ENCODE peak calls at places on chromosomes 6 and 20, in four cellular contexts. T is K562, K is GM12878, D is HepG2. H is an unnamed sample.

GRCh38 chr6:39685486-39685826 is 39.8 kb downstream of the KIF6 start:
- ATAC-seq in D (no peak), T (no peak), K (peak; percentile 77), H (no peak)

GRCh38 chr6:169427856-169428255 is 174.2 kb upstream of the THBS2 start:
- ATAC-seq in T (no peak), D (peak; percentile 20), K (no peak), H (peak; percentile 64)

GRCh38 chr6:134621858-134622257 is 303.9 kb upstream of the SGK1 start:
- ATAC-seq in D (no peak), K (no peak), T (no peak), H (no peak)

GRCh38 chr6:157552171-157552747 is 171.3 kb downstream of the ZDHHC14 start:
- ATAC-seq in D (no peak), K (no peak), T (no peak), H (no peak)

GRCh38 chr6:33704215-33704817 is 7.2 kb downstream of the UQCC2 start:
- ATAC-seq in K (no peak), T (no peak), D (no peak), H (no peak)

GRCh38 chr6:168050861-168051586 is 28.0 kb downstream of the FRMD1 start:
- ATAC-seq in K (no peak), D (peak; percentile 16), T (peak; percentile 57), H (no peak)

GRCh38 chr20:12166053-12166717 is 248.5 kb downstream of the BTBD3 start:
- ATAC-seq in K (no peak), T (no peak), D (no peak), H (peak; percentile 85)

GRCh38 chr6:129894904-129895303 is 33.8 kb upstream of the TMEM244 start:
- ATAC-seq in T (no peak), D (no peak), K (no peak), H (no peak)

GRCh38 chr6:7071405-7071804 is 36.4 kb upstream of the RREB1 start:
- ATAC-seq in T (no peak), D (no peak), K (no peak), H (no peak)

GRCh38 chr6:21395121-21395520 is 198.4 kb upstream of the SOX4 start:
- ATAC-seq in D (no peak), K (no peak), T (no peak), H (no peak)

GRCh38 chr6:128723667-128724066 is 159.3 kb upstream of the LAMA2 start:
- ATAC-seq in D (no peak), T (no peak), K (no peak), H (no peak)

GRCh38 chr6:158686311-158686710 is 36.5 kb downstream of the SYTL3 start:
- ATAC-seq in T (no peak), D (no peak), K (no peak), H (no peak)

GRCh38 chr6:150142304-150142656 is 564 bp upstream of the PPP1R14C start:
- ATAC-seq in T (no peak), K (no peak), D (no peak), H (no peak)

GRCh38 chr6:135087803-135088202 is 33.2 kb upstream of the HBS1L start:
- ATAC-seq in K (peak; percentile 42), D (no peak), T (no peak), H (no peak)

GRCh38 chr6:4664117-4664626 is 112.0 kb upstream of the CDYL start:
- ATAC-seq in T (peak; percentile 32), D (no peak), K (no peak), H (peak; percentile 92)

GRCh38 chr20:36550797-36551299 is 9.5 kb downstream of the MYL9 start:
- ATAC-seq in K (no peak), D (no peak), T (no peak), H (peak; percentile 50)

GRCh38 chr6:96468681-96469224 is 52.9 kb upstream of the UFL1 start:
- ATAC-seq in T (no peak), K (peak; percentile 56), D (no peak), H (no peak)

GRCh38 chr6:42692151-42692911 is 30.1 kb downstream of the PRPH2 start:
- ATAC-seq in K (no peak), D (no peak), T (peak; percentile 25), H (peak; percentile 48)

GRCh38 chr6:42091718-42092023 is 41.3 kb downstream of the TAF8 start:
- ATAC-seq in K (no peak), T (no peak), D (no peak), H (no peak)

GRCh38 chr20:14634666-14635065 is 297.3 kb upstream of the FLRT3 start:
- ATAC-seq in T (no peak), K (no peak), D (no peak), H (no peak)

GRCh38 chr20:18005990-18006364 is 37.2 kb downstream of the MGME1 start:
- ATAC-seq in T (no peak), D (peak; percentile 45), K (no peak), H (peak; percentile 55)

GRCh38 chr20:34112600-34113061 is 588 bp upstream of the EIF2S2 start:
- ATAC-seq in T (peak; percentile 23), K (peak; percentile 3), D (peak; percentile 40), H (no peak)

GRCh38 chr6:30974488-30975252 is 8.8 kb upstream of the MUC21 start:
- ATAC-seq in K (no peak), T (peak; percentile 78), D (peak; percentile 29), H (no peak)

GRCh38 chr6:170011233-170012142 is 260.1 kb downstream of the ERMARD start:
- ATAC-seq in K (no peak), T (no peak), D (no peak), H (peak; percentile 80)

GRCh38 chr6:160428818-160429744 is 80.9 kb downstream of the SLC22A3 start:
- ATAC-seq in T (no peak), D (no peak), K (no peak), H (no peak)

GRCh38 chr6:110620065-110620464 is 143.7 kb upstream of the SLC22A16 start:
- ATAC-seq in T (no peak), K (no peak), D (no peak), H (no peak)

GRCh38 chr6:137968901-137969300 is 101.8 kb downstream of the TNFAIP3 start:
- ATAC-seq in D (no peak), K (peak; percentile 76), T (peak; percentile 55), H (no peak)

GRCh38 chr6:169959129-169960002 is 207.9 kb downstream of the ERMARD start:
- ATAC-seq in K (no peak), D (peak; percentile 69), T (peak; percentile 72), H (peak; percentile 46)

GRCh38 chr6:123263981-123264380 is 267.9 kb downstream of the CLVS2 start:
- ATAC-seq in K (no peak), T (no peak), D (no peak), H (no peak)

GRCh38 chr6:152099816-152100618 is 292.5 kb downstream of the ESR1 start:
- ATAC-seq in D (no peak), T (peak; percentile 21), K (no peak), H (peak; percentile 64)

GRCh38 chr20:62818592-62819493 is 2.0 kb downstream of the COL9A3 start:
- ATAC-seq in K (no peak), D (peak; percentile 68), T (no peak), H (peak; percentile 31)

GRCh38 chr6:87730310-87730709 is 28.3 kb upstream of the AKIRIN2 start:
- ATAC-seq in T (no peak), D (peak; percentile 61), K (peak; percentile 9), H (no peak)

GRCh38 chr6:13411484-13411883 is 75.9 kb downstream of the GFOD1 start:
- ATAC-seq in K (no peak), D (no peak), T (no peak), H (no peak)

GRCh38 chr6:150202404-150202803 is 59.6 kb downstream of the PPP1R14C start:
- ATAC-seq in K (no peak), D (no peak), T (no peak), H (no peak)

GRCh38 chr20:57231951-57232428 is 34.5 kb downstream of the BMP7 start:
- ATAC-seq in K (no peak), T (no peak), D (no peak), H (no peak)
- TF ChIP-seq EP300 in K (no peak), T (no peak), D (no peak), H (no peak)

GRCh38 chr6:25556516-25556915 is 95.5 kb upstream of the SCGN start:
- ATAC-seq in K (peak; percentile 90), D (peak; percentile 81), T (peak; percentile 93), H (no peak)
- TF ChIP-seq POLR2AphosphoS5 in K (no peak), D (no peak), T (no peak), H (no peak)

DNA sequence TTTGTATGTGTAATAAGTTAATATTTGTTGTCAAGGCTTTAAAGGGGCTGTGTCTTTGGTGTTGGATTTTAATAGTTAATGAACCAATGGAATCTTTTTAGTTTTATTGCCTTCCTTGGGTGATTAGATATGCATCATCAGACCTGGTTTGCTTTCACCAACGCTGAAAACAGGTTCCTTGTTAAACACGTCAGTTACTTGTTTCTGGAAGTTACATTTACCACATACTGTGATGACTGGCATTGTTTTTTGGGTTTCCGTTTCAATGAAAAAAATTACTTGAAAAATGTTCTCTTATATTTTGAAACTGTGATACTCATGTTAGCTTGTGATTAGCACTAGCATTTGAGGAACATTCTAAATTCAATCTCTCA is 58.6 kb upstream of the RNF144B start:
- ATAC-seq in K (peak; percentile 29), T (no peak), D (no peak), H (no peak)
- TF ChIP-seq EP300 in K (no peak), T (no peak), D (no peak), H (no peak)

DNA sequence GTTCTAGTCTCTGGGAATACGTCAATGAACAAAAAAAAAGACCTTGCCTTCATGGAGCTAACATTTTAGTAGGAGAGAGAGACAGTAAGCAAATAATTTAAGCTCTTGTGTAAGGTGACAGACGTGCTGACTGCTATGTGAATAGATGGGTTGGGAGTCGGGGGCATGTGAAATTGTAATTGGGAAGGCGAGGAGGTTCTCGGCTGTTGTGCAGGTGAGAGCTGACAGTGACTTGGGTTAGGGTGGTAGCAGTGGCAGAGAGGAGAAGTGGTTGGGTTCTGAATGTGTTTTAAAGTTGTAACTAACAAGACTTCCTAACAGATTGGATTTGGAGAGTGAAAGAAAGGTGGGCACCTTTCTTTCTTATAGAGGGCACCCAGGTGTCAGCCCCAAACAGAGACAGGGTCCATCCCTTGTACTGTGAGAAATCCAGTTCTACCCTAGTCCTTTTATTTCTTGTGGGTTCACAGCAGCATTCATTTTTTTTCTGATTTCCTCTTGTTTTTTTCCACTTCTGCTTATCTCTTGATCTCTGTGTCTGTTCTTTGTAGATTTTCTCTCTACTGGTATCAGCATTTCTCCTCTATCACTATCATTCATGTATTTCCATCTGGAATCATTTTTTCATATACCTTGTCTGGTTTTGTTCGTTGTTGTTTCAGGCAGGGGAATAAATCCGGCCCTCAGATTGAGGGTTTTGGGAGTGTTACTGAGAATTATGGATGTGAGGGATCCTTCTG is 15.4 kb upstream of the MYLK2 start:
- ATAC-seq in T (no peak), D (no peak), K (no peak), H (no peak)
- TF ChIP-seq POLR2AphosphoS5 in T (no peak), D (no peak), K (no peak), H (no peak)

DNA sequence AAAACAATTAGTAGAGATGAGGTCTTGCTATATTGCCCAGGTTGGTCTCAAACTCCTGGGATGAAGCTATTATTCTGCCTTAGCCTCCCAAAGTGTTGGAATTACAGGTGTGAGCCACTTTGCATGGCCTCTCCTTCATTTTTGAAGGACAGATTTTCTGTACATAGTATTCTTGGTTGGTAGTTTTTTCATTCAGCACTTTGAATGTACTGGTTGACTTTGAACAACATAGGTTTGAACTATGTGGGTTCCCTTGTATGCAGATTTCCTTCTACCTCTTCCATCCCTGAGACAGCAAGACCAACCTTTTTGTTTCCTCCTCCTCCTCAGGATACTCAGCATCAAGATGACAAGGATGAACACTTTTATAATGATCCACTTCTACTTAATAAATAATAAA is 436.4 kb downstream of the QKI start:
- ATAC-seq in D (no peak), K (no peak), T (no peak), H (no peak)
- TF ChIP-seq EP300 in D (no peak), K (no peak), T (no peak), H (no peak)

H was measured in gastroesophageal sphincter.